ENCODE peak calls at places on chromosomes 6 and 20, in four cellular contexts. One of them, this sample, is unnamed.
A peak's percentile ranks its signal among the peaks of the same experiment; 100 is the strongest.

GRCh38 chr20:19713851-19714716 is 44.0 kb upstream of the RIN2 start:
- DNase-seq in HEK293T: no peak
- DNase-seq in M059J: no peak
- DNase-seq in stimulated activated CD4-positive, alpha-beta T cell treated with anti-CD3 and anti-CD28 coated beads, TNF-alpha, amount 100 ng/mL, for 4 hours: no peak
- DNase-seq in this sample: no peak

GRCh38 chr6:29005183-29005885 is at the start of gene ZNF311:
- DNase-seq in HEK293T: no peak
- DNase-seq in M059J: peak; percentile 93
- DNase-seq in stimulated activated CD4-positive, alpha-beta T cell treated with anti-CD3 and anti-CD28 coated beads, TNF-alpha, amount 100 ng/mL, for 4 hours: no peak
- DNase-seq in this sample: peak; percentile 76

GRCh38 chr6:169302255-169302654 is 48.6 kb upstream of the THBS2 start:
- DNase-seq in HEK293T: no peak
- DNase-seq in M059J: no peak
- DNase-seq in stimulated activated CD4-positive, alpha-beta T cell treated with anti-CD3 and anti-CD28 coated beads, TNF-alpha, amount 100 ng/mL, for 4 hours: no peak
- DNase-seq in this sample: no peak

GRCh38 chr6:45436544-45437440 is 59.1 kb upstream of the SUPT3H start:
- DNase-seq in HEK293T: no peak
- DNase-seq in M059J: peak; percentile 88
- DNase-seq in stimulated activated CD4-positive, alpha-beta T cell treated with anti-CD3 and anti-CD28 coated beads, TNF-alpha, amount 100 ng/mL, for 4 hours: no peak
- DNase-seq in this sample: peak; percentile 60

GRCh38 chr6:125888989-125889656 is 67.4 kb upstream of the HINT3 start:
- DNase-seq in HEK293T: peak; percentile 58
- DNase-seq in M059J: peak; percentile 56
- DNase-seq in stimulated activated CD4-positive, alpha-beta T cell treated with anti-CD3 and anti-CD28 coated beads, TNF-alpha, amount 100 ng/mL, for 4 hours: no peak
- DNase-seq in this sample: no peak

GRCh38 chr20:14616003-14616402 is 278.6 kb upstream of the FLRT3 start:
- DNase-seq in HEK293T: no peak
- DNase-seq in M059J: no peak
- DNase-seq in stimulated activated CD4-positive, alpha-beta T cell treated with anti-CD3 and anti-CD28 coated beads, TNF-alpha, amount 100 ng/mL, for 4 hours: no peak
- DNase-seq in this sample: no peak

GRCh38 chr20:57377350-57377749 is 13.8 kb upstream of the RBM38 start:
- DNase-seq in HEK293T: no peak
- DNase-seq in M059J: no peak
- DNase-seq in stimulated activated CD4-positive, alpha-beta T cell treated with anti-CD3 and anti-CD28 coated beads, TNF-alpha, amount 100 ng/mL, for 4 hours: no peak
- DNase-seq in this sample: no peak

GRCh38 chr6:33323623-33323948 is 6.0 kb upstream of the ZBTB22 start:
- DNase-seq in HEK293T: no peak
- DNase-seq in M059J: no peak
- DNase-seq in stimulated activated CD4-positive, alpha-beta T cell treated with anti-CD3 and anti-CD28 coated beads, TNF-alpha, amount 100 ng/mL, for 4 hours: no peak
- DNase-seq in this sample: no peak

GRCh38 chr20:50015993-50016770 is 33.4 kb downstream of the SNAI1 start:
- DNase-seq in HEK293T: no peak
- DNase-seq in M059J: no peak
- DNase-seq in stimulated activated CD4-positive, alpha-beta T cell treated with anti-CD3 and anti-CD28 coated beads, TNF-alpha, amount 100 ng/mL, for 4 hours: no peak
- DNase-seq in this sample: no peak

GRCh38 chr6:5104667-5105066 is 19.5 kb downstream of the PPP1R3G start:
- DNase-seq in HEK293T: no peak
- DNase-seq in M059J: no peak
- DNase-seq in stimulated activated CD4-positive, alpha-beta T cell treated with anti-CD3 and anti-CD28 coated beads, TNF-alpha, amount 100 ng/mL, for 4 hours: no peak
- DNase-seq in this sample: no peak

GRCh38 chr6:55902796-55903195 is 27.4 kb upstream of the BMP5 start:
- DNase-seq in HEK293T: no peak
- DNase-seq in M059J: peak; percentile 78
- DNase-seq in stimulated activated CD4-positive, alpha-beta T cell treated with anti-CD3 and anti-CD28 coated beads, TNF-alpha, amount 100 ng/mL, for 4 hours: no peak
- DNase-seq in this sample: no peak

GRCh38 chr6:35473849-35474128 is 5.6 kb downstream of the RPL10A start:
- DNase-seq in HEK293T: no peak
- DNase-seq in M059J: peak; percentile 18
- DNase-seq in stimulated activated CD4-positive, alpha-beta T cell treated with anti-CD3 and anti-CD28 coated beads, TNF-alpha, amount 100 ng/mL, for 4 hours: no peak
- DNase-seq in this sample: no peak